ENCODE peak calls at places on chromosomes 16 and 17, in four cellular contexts. M is tibial artery, W is right lobe of liver, Q is psoas muscle. N is an unnamed sample. For H3K4me1, the result is how much of the 10 kb centered on the place peaks cover.

GRCh38 chr16:57045694-57046381 is 46.5 kb upstream of the CPNE2 start:
- DNase-seq in M (peak), W (no peak), Q (peak), N (peak)

GRCh38 chr16:1152651-1153259 is at the start of gene CACNA1H:
- DNase-seq in M (no peak), W (no peak), Q (no peak), N (no peak)

GRCh38 chr17:5201011-5201410 is 9.3 kb upstream of the ZNF594 start:
- DNase-seq in M (no peak), W (no peak), Q (no peak), N (no peak)

GRCh38 chr17:45782889-45783592 is 1.1 kb upstream of the CRHR1 start:
- DNase-seq in M (no peak), W (no peak), Q (peak), N (no peak)

GRCh38 chr16:66717112-66717675 is 20.7 kb upstream of the CMTM4 start:
- DNase-seq in M (no peak), W (peak), Q (peak), N (no peak)

GRCh38 chr17:60333628-60334031 is 58.3 kb downstream of the USP32 start:
- DNase-seq in M (no peak), W (no peak), Q (no peak), N (no peak)

GRCh38 chr17:72171703-72172670 is 51.2 kb downstream of the SOX9 start:
- DNase-seq in M (no peak), W (no peak), Q (no peak), N (no peak)

GRCh38 chr17:58381124-58381838 is 29.3 kb upstream of the SUPT4H1 start:
- DNase-seq in M (no peak), W (peak), Q (no peak), N (no peak)

GRCh38 chr17:17712268-17712924 is 31.1 kb downstream of the RAI1 start:
- DNase-seq in M (no peak), W (no peak), Q (no peak), N (no peak)

GRCh38 chr17:35341465-35341992 is 31.9 kb downstream of the SLFN11 start:
- DNase-seq in M (no peak), W (no peak), Q (no peak), N (no peak)

GRCh38 chr16:81214745-81215166 is 23.7 kb upstream of the BCO1 start:
- DNase-seq in M (no peak), W (no peak), Q (no peak), N (no peak)

GRCh38 chr17:263271-263670 is 81.8 kb upstream of the DOC2B start:
- DNase-seq in M (no peak), W (peak), Q (no peak), N (no peak)

GRCh38 chr17:17030515-17031211 is 11.6 kb upstream of the MPRIP start:
- DNase-seq in M (no peak), W (peak), Q (no peak), N (no peak)

GRCh38 chr16:25151996-25152395 is 40.5 kb downstream of the LCMT1 start:
- DNase-seq in M (no peak), W (no peak), Q (no peak), N (no peak)

GRCh38 chr17:82330322-82331239 is 3.0 kb downstream of the SECTM1 start:
- DNase-seq in M (no peak), W (peak), Q (peak), N (peak)

GRCh38 chr16:8493885-8494487 is 96.3 kb downstream of the TMEM114 start:
- DNase-seq in M (no peak), W (no peak), Q (no peak), N (no peak)

GRCh38 chr17:45261577-45262515 is at the start of gene SPATA32:
- DNase-seq in M (peak), W (peak), Q (peak), N (no peak)

GRCh38 chr17:14301279-14301760 is 439 bp downstream of the HS3ST3B1 start:
- DNase-seq in M (no peak), W (no peak), Q (no peak), N (no peak)

GRCh38 chr17:14301761-14302401 is 1.0 kb downstream of the HS3ST3B1 start:
- DNase-seq in M (no peak), W (peak), Q (peak), N (no peak)

GRCh38 chr17:14299261-14300093 is 1.4 kb upstream of the HS3ST3B1 start:
- DNase-seq in M (no peak), W (peak), Q (no peak), N (no peak)

GRCh38 chr17:14302421-14303099 is 1.7 kb downstream of the HS3ST3B1 start:
- DNase-seq in M (peak), W (peak), Q (peak), N (no peak)

DNA sequence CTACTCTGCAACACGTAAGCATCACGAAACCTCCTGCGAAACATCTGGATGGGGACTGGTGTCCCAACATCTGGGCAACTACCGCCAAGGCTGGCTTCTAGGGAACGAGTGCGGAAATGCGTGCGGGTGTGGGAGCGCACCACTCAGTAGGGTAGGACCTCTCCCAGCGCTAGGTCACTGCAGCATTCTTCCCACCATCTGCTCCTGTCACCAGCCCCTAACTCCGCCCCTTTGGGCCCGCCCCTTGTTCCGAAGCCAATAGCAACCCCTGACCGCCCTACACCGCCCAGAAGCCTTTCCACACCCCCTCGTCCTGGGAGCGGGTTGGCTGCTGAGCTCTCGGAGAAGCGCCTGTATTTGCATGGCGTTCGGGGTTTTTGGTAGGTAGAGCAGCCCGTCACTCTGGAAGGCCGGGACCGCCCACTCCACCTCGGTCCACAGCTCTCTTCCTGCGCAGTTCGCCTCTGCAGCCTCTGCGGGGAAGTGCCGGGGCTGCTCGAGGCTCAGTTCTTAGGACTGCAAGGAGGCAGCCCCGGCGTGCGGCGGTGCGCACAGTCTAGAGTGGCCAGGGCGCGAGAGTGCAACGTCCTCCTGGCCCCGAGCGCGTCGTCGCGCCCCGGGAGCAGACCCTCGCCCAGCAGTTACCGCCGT is at the start of gene HS3ST3B1:
- DNase-seq in M (peak), W (peak), Q (peak), N (peak)
- TF ChIP-seq CTCF in M (no peak), W (no peak), Q (no peak), N (no peak)

DNA sequence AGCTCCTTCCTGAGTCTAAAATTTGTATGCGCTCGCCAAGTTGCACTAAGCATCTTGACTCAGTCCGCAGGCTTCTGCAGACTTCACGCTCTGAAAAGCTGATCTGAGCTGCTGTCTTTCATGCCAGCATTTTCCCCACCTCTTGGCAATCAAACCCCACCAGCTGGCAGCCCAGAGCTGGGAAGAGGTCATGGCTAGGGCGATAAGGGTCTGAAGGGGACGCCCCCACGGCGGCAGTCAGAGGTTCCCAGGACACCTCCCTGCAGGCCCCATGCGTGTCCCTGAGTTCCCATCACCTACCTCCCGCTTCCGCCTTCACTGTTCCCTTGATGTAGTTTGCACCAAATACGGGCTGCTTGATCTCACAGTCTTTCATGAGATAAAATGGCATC is 5.1 kb upstream of the UNC13D start:
- DNase-seq in M (no peak), W (no peak), Q (no peak), N (no peak)
- H3K4me1 ChIP-seq in M (under half), W (under half), Q (half or more), N (under half)

GRCh38 chr17:2387086-2388019 is 13.5 kb downstream of the MNT start:
- DNase-seq in M (no peak), W (no peak), Q (no peak), N (no peak)

GRCh38 chr17:2388705-2389099 is 12.2 kb downstream of the MNT start:
- DNase-seq in M (no peak), W (no peak), Q (no peak), N (no peak)

GRCh38 chr17:2390199-2390880 is 10.5 kb downstream of the MNT start:
- DNase-seq in M (no peak), W (no peak), Q (peak), N (no peak)

GRCh38 chr17:2386400-2387085 is 14.3 kb downstream of the MNT start:
- DNase-seq in M (no peak), W (no peak), Q (no peak), N (no peak)

GRCh38 chr17:2388020-2388704 is 12.7 kb downstream of the MNT start:
- DNase-seq in M (no peak), W (no peak), Q (no peak), N (no peak)
- H3K27ac ChIP-seq in M (no peak), W (no peak), Q (no peak), N (no peak)

GRCh38 chr17:81322271-81323082 is 27.4 kb upstream of the SLC38A10 start:
- DNase-seq in M (no peak), W (no peak), Q (peak), N (no peak)
- TF ChIP-seq CTCF in M (no peak), W (no peak), Q (no peak), N (peak)

GRCh38 chr16:85561248-85562101 is 51.6 kb upstream of the GSE1 start:
- DNase-seq in M (no peak), W (no peak), Q (no peak), N (no peak)
- H3K4me1 ChIP-seq in M (under half), W (half or more), Q (under half), N (under half)

DNA sequence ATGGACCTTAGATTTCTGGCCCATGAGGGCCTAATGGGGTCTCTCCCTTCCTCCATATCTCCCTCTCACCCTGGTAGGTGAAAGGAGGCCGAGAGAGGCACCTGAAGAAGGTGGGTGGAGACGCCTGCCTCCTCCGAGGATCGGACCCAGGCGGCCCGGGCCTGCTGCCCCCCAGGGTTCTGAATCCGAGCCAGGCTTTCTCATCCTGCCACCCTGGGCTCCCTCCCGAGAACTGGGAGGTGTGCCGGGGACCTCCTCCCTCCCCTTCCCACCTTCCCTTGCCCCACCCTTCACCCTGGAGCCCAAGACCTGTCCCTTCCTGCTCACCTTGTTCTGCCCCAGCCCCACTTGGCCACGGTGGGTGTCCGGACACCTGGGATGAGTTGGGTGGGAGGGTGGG is 5.0 kb downstream of the FBXL19 start:
- DNase-seq in M (no peak), W (no peak), Q (no peak), N (no peak)
- H3K27ac ChIP-seq in M (no peak), W (no peak), Q (no peak), N (no peak)

DNA sequence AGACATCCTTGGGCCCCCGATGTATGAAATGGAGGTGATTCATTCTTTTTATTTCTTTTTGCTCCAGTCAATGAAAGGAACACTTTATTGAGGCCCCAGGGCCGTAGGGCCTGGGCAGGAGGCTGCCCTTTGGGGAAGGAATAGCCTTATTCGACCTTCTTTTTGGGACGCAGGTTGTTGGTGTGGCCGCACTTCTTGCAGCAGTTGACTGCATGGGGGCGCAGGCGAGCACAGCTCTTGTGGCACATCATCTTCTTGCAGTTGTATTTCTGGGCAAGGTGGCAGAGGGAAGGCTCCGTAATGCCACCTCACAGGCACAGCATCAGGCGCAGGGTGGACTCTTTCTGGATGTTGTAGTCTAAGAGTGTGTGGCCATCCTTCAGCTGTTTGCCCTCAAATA is 50.9 kb downstream of the SIAH1 start:
- DNase-seq in M (no peak), W (no peak), Q (no peak), N (no peak)
- TF ChIP-seq CTCF in M (no peak), W (no peak), Q (no peak), N (peak)

GRCh38 chr17:27477050-27477647 is 20.9 kb downstream of the KSR1 start:
- DNase-seq in M (no peak), W (no peak), Q (no peak), N (no peak)
- H3K4me1 ChIP-seq in M (under half), W (under half), Q (under half), N (under half)

GRCh38 chr17:43529977-43530302 is 16.2 kb downstream of the ETV4 start:
- DNase-seq in M (no peak), W (no peak), Q (no peak), N (no peak)
- H3K27ac ChIP-seq in M (no peak), W (no peak), Q (peak), N (no peak)